ENCODE peak calls at places on chromosomes 13 and 19, in seven cellular contexts. I is MM.1S; E is NCI-H1417; L is CD4-positive, alpha-beta memory T cell; J is GM03348; R is DMS79; O is stimulated activated CD8-positive, alpha-beta memory T cell treated with anti-CD3 and anti-CD28 coated beads, Interleukin-7, amount 100 ng/mL, for 48 hours. C is an unnamed sample.

GRCh38 chr13:110771194-110771593 is 57.7 kb downstream of the ING1 start:
- DNase-seq in I (no peak), E (no peak), L (no peak), J (no peak), R (no peak), O (no peak), C (no peak)

GRCh38 chr19:38701455-38702063 is 42.7 kb downstream of the CAPN12 start:
- DNase-seq in I (no peak), E (no peak), L (no peak), J (no peak), R (no peak), O (no peak), C (no peak)

GRCh38 chr13:66509176-66509575 is 721.0 kb downstream of the PCDH9 start:
- DNase-seq in I (no peak), E (peak; percentile 23), L (no peak), J (no peak), R (no peak), O (no peak), C (no peak)

GRCh38 chr19:49567722-49568454 is 12.5 kb downstream of the NOSIP start:
- DNase-seq in I (no peak), E (no peak), L (peak; percentile 92), J (peak; percentile 56), R (no peak), O (no peak), C (no peak)

GRCh38 chr19:45881909-45882528 is 3.9 kb downstream of the IRF2BP1 start:
- DNase-seq in I (no peak), E (peak; percentile 91), L (no peak), J (no peak), R (no peak), O (no peak), C (no peak)

GRCh38 chr13:92821324-92821723 is 405.3 kb upstream of the GPC6 start:
- DNase-seq in I (no peak), E (peak; percentile 50), L (no peak), J (no peak), R (no peak), O (no peak), C (no peak)

GRCh38 chr19:45527731-45528130 is 20.5 kb downstream of the VASP start:
- DNase-seq in I (no peak), E (no peak), L (no peak), J (no peak), R (no peak), O (no peak), C (no peak)

GRCh38 chr13:91133941-91134772 is 213.3 kb upstream of the MIR17HG start:
- DNase-seq in I (peak; percentile 20), E (peak; percentile 92), L (no peak), J (peak; percentile 62), R (peak; percentile 11), O (no peak), C (peak; percentile 20)

GRCh38 chr19:54414156-54414555 is 1.1 kb upstream of the TTYH1 start:
- DNase-seq in I (no peak), E (no peak), L (no peak), J (no peak), R (no peak), O (no peak), C (no peak)

GRCh38 chr13:110409581-110409992 is 102.5 kb downstream of the COL4A2 start:
- DNase-seq in I (no peak), E (no peak), L (no peak), J (peak; percentile 46), R (no peak), O (no peak), C (no peak)

GRCh38 chr19:39406656-39407393 is at the start of gene ZFP36:
- DNase-seq in I (peak; percentile 81), E (peak; percentile 37), L (peak; percentile 88), J (peak; percentile 93), R (peak; percentile 34), O (peak; percentile 79), C (peak; percentile 79)

GRCh38 chr19:51689751-51690358 is 3.3 kb upstream of the SPACA6 start:
- DNase-seq in I (no peak), E (peak; percentile 56), L (no peak), J (peak; percentile 43), R (no peak), O (no peak), C (no peak)

GRCh38 chr19:17107546-17108452 is 32.2 kb downstream of the MYO9B start:
- DNase-seq in I (no peak), E (peak; percentile 49), L (no peak), J (peak; percentile 97), R (no peak), O (no peak), C (peak; percentile 81)

GRCh38 chr19:2327773-2328400 is 499 bp downstream of the LSM7 start:
- DNase-seq in I (peak; percentile 69), E (peak; percentile 93), L (peak; percentile 85), J (peak; percentile 86), R (peak; percentile 21), O (peak; percentile 65), C (no peak)

GRCh38 chr13:49307365-49307764 is 59.6 kb downstream of the CDADC1 start:
- DNase-seq in I (no peak), E (no peak), L (no peak), J (no peak), R (no peak), O (no peak), C (no peak)

GRCh38 chr13:50609016-50609415 is 234.5 kb downstream of the DLEU7 start:
- DNase-seq in I (no peak), E (no peak), L (no peak), J (no peak), R (no peak), O (no peak), C (no peak)

GRCh38 chr19:31266196-31266595 is 83.0 kb downstream of the TSHZ3 start:
- DNase-seq in I (no peak), E (no peak), L (no peak), J (no peak), R (no peak), O (no peak), C (no peak)

GRCh38 chr13:35285677-35286076 is 190.8 kb downstream of the MAB21L1 start:
- DNase-seq in I (no peak), E (no peak), L (no peak), J (no peak), R (no peak), O (no peak), C (no peak)

C was measured in occipital lobe.